ENCODE peak calls at places on chromosomes 11 and 22, in eight cellular contexts. W, T, V, Q, O, X, A and Y are unnamed samples.

GRCh38 chr11:59615132-59615636 is 390 bp downstream of the OSBP start:
- DNase-seq in O (peak; percentile 39), W (peak; percentile 83), Q (peak; percentile 30), V (peak; percentile 10), A (peak; percentile 14), X (no peak), T (no peak), Y (no peak)

GRCh38 chr11:33620423-33621120 is 80.1 kb downstream of the C11orf91 start:
- DNase-seq in T (no peak), O (no peak), V (no peak), A (no peak), X (no peak), Q (no peak), W (no peak), Y (peak; percentile 20)

GRCh38 chr22:35274154-35274871 is 17.0 kb downstream of the HMGXB4 start:
- DNase-seq in W (no peak), O (no peak), Q (no peak), A (no peak), T (no peak), X (no peak), V (no peak), Y (no peak)

GRCh38 chr11:15446929-15447328 is 332.2 kb downstream of the INSC start:
- DNase-seq in X (no peak), A (no peak), O (no peak), Q (no peak), T (no peak), V (no peak), W (no peak), Y (no peak)

GRCh38 chr11:93131709-93132108 is 66.1 kb downstream of the SLC36A4 start:
- DNase-seq in V (no peak), A (peak; percentile 28), Q (no peak), T (no peak), X (no peak), O (peak; percentile 14), W (no peak), Y (no peak)

GRCh38 chr11:69073445-69073844 is 24.7 kb downstream of the TPCN2 start:
- DNase-seq in O (no peak), T (no peak), V (no peak), Q (no peak), W (no peak), X (no peak), A (no peak), Y (no peak)

GRCh38 chr11:33687733-33688479 is 12.7 kb downstream of the C11orf91 start:
- DNase-seq in Q (no peak), X (peak; percentile 52), W (peak; percentile 76), V (peak; percentile 64), A (peak; percentile 40), T (peak; percentile 37), O (peak; percentile 76), Y (peak; percentile 69)

GRCh38 chr22:19064354-19065054 is 57.7 kb downstream of the DGCR2 start:
- DNase-seq in A (no peak), V (no peak), O (no peak), W (peak; percentile 43), Q (no peak), T (no peak), X (no peak), Y (no peak)

GRCh38 chr22:30212363-30212995 is 34.1 kb downstream of the LIF start:
- DNase-seq in T (no peak), O (peak; percentile 98), V (no peak), W (peak; percentile 94), A (peak; percentile 56), Q (no peak), X (peak; percentile 87), Y (peak; percentile 87)

GRCh38 chr11:113896156-113896879 is 8.3 kb upstream of the HTR3B start:
- DNase-seq in A (peak; percentile 26), W (peak; percentile 69), Q (no peak), O (peak; percentile 22), T (no peak), V (no peak), X (no peak), Y (peak; percentile 67)

GRCh38 chr11:77212314-77213007 is 84.4 kb downstream of the MYO7A start:
- DNase-seq in X (no peak), T (no peak), V (no peak), O (no peak), A (no peak), W (no peak), Q (no peak), Y (no peak)

GRCh38 chr11:61378713-61379313 is 13.6 kb upstream of the TMEM216 start:
- DNase-seq in O (peak; percentile 74), V (peak; percentile 67), X (peak; percentile 93), W (peak; percentile 86), Q (no peak), T (peak; percentile 89), A (no peak), Y (peak; percentile 91)

GRCh38 chr22:39997939-39998726 is 3.4 kb downstream of the FAM83F start:
- DNase-seq in V (peak; percentile 56), X (no peak), A (peak; percentile 88), O (peak; percentile 23), T (no peak), Q (no peak), W (peak; percentile 56), Y (no peak)

GRCh38 chr11:44190883-44191230 is 95.4 kb downstream of the EXT2 start:
- DNase-seq in A (no peak), X (no peak), Q (no peak), V (no peak), T (no peak), O (no peak), W (no peak), Y (no peak)

GRCh38 chr22:38862375-38863329 is 9.4 kb downstream of the CBX6 start:
- DNase-seq in O (no peak), Q (no peak), T (no peak), A (no peak), W (peak; percentile 73), V (no peak), X (no peak), Y (no peak)

GRCh38 chr11:115590254-115590653 is 86.0 kb upstream of the CADM1 start:
- DNase-seq in V (no peak), W (peak; percentile 81), O (no peak), A (no peak), X (no peak), T (no peak), Q (no peak), Y (no peak)

GRCh38 chr11:4891996-4892640 is 10.4 kb downstream of the OR51T1 start:
- DNase-seq in X (peak; percentile 86), O (no peak), A (no peak), T (no peak), Q (no peak), V (no peak), W (no peak), Y (peak; percentile 38)

GRCh38 chr22:50528682-50529415 is 963 bp downstream of the TYMP start:
- DNase-seq in A (no peak), X (no peak), V (no peak), O (no peak), T (no peak), Q (no peak), W (peak; percentile 61), Y (no peak)

GRCh38 chr11:11413776-11414175 is 60.7 kb upstream of the CSNK2A3 start:
- DNase-seq in Q (no peak), X (no peak), O (no peak), V (no peak), W (no peak), A (no peak), T (no peak), Y (no peak)

GRCh38 chr11:128783513-128783912 is 83.6 kb downstream of the KCNJ1 start:
- DNase-seq in X (no peak), O (no peak), W (no peak), A (no peak), V (no peak), Q (no peak), T (no peak), Y (no peak)

GRCh38 chr11:70070736-70071135 is 7.4 kb upstream of the ANO1 start:
- DNase-seq in W (peak; percentile 7), Q (no peak), V (no peak), X (no peak), T (no peak), O (no peak), A (no peak), Y (no peak)

GRCh38 chr11:61534025-61534900 is 25.7 kb downstream of the LRRC10B start:
- DNase-seq in T (no peak), W (no peak), X (no peak), V (no peak), O (no peak), Q (no peak), A (peak; percentile 60), Y (no peak)

GRCh38 chr22:32053165-32053755 is 10.2 kb downstream of the SLC5A1 start:
- DNase-seq in T (no peak), O (no peak), X (no peak), A (no peak), Q (no peak), W (no peak), V (no peak), Y (no peak)

GRCh38 chr11:118892515-118892914 is 8.8 kb downstream of the CXCR5 start:
- DNase-seq in O (no peak), W (no peak), A (peak; percentile 36), Q (no peak), X (no peak), T (no peak), V (no peak), Y (no peak)

GRCh38 chr11:70174846-70175764 is 28.0 kb upstream of the FADD start:
- DNase-seq in W (no peak), Q (no peak), V (no peak), O (no peak), T (no peak), A (peak; percentile 51), X (no peak), Y (no peak)

GRCh38 chr11:110921742-110922200 is 209.5 kb upstream of the ARHGAP20 start:
- DNase-seq in W (no peak), A (no peak), X (no peak), Q (no peak), T (no peak), O (no peak), V (no peak), Y (peak; percentile 23)

GRCh38 chr22:47370448-47371262 is 608.2 kb downstream of the TBC1D22A start:
- DNase-seq in O (no peak), Q (no peak), T (no peak), V (no peak), X (no peak), A (no peak), W (peak; percentile 41), Y (no peak)

GRCh38 chr22:31926969-31927368 is 17.4 kb upstream of the YWHAH start:
- DNase-seq in X (no peak), V (no peak), O (no peak), Q (no peak), A (no peak), W (peak; percentile 83), T (no peak), Y (no peak)

GRCh38 chr11:14902650-14903350 is 10.8 kb upstream of the CYP2R1 start:
- DNase-seq in X (no peak), W (no peak), A (no peak), Q (no peak), O (no peak), V (no peak), T (no peak), Y (peak; percentile 30)

GRCh38 chr11:106156290-106156937 is 79.0 kb downstream of the AASDHPPT start:
- DNase-seq in X (peak; percentile 35), A (peak; percentile 10), T (peak; percentile 24), W (peak; percentile 66), Q (no peak), V (peak; percentile 47), O (peak; percentile 47), Y (peak; percentile 65)

GRCh38 chr11:92500463-92500862 is 275.8 kb downstream of the FAT3 start:
- DNase-seq in T (no peak), X (no peak), W (no peak), V (no peak), Q (no peak), A (no peak), O (no peak), Y (no peak)

GRCh38 chr22:37911697-37912096 is 5.6 kb downstream of the MICALL1 start:
- DNase-seq in O (no peak), Q (no peak), W (no peak), V (no peak), T (no peak), X (no peak), A (no peak), Y (no peak)

GRCh38 chr22:48955351-48956311 is 872.0 kb downstream of the BRD1 start:
- DNase-seq in Q (no peak), T (no peak), W (peak; percentile 15), X (no peak), O (no peak), A (no peak), V (no peak), Y (no peak)

GRCh38 chr11:72787262-72788104 is 6.4 kb downstream of the STARD10 start:
- DNase-seq in A (peak; percentile 81), Q (no peak), W (no peak), V (no peak), X (no peak), T (no peak), O (no peak), Y (no peak)